ENCODE peak calls at places on chromosome 4, in six cellular contexts. One of them, this sample, is unnamed.
A peak's percentile ranks its signal among the peaks of the same experiment; 100 is the strongest.

GRCh38 chr4:2387205-2387604 is 31.2 kb downstream of the ZFYVE28 start:
- DNase-seq in astrocyte of the spinal cord: no peak
- DNase-seq in lower lobe of right lung: no peak
- DNase-seq in sigmoid colon: no peak
- DNase-seq in fibroblast of lung: no peak
- DNase-seq in heart right ventricle: no peak
- DNase-seq in this sample: no peak

GRCh38 chr4:114136067-114136466 is 156.6 kb upstream of the ARSJ start:
- DNase-seq in sigmoid colon: no peak
- DNase-seq in heart right ventricle: no peak
- DNase-seq in lower lobe of right lung: no peak
- DNase-seq in fibroblast of lung: peak; percentile 27
- DNase-seq in astrocyte of the spinal cord: no peak
- DNase-seq in this sample: no peak

GRCh38 chr4:112284662-112285411 is 867 bp downstream of the TIFA start:
- DNase-seq in lower lobe of right lung: peak; percentile 53
- DNase-seq in heart right ventricle: no peak
- DNase-seq in fibroblast of lung: peak; percentile 31
- DNase-seq in astrocyte of the spinal cord: peak; percentile 39
- DNase-seq in sigmoid colon: no peak
- DNase-seq in this sample: no peak

GRCh38 chr4:186760576-186760975 is 36.9 kb upstream of the FAT1 start:
- DNase-seq in lower lobe of right lung: no peak
- DNase-seq in heart right ventricle: no peak
- DNase-seq in astrocyte of the spinal cord: peak; percentile 50
- DNase-seq in sigmoid colon: no peak
- DNase-seq in fibroblast of lung: peak; percentile 86
- DNase-seq in this sample: no peak

GRCh38 chr4:132108784-132109183 is 1040.3 kb upstream of the PCDH10 start:
- DNase-seq in heart right ventricle: no peak
- DNase-seq in lower lobe of right lung: no peak
- DNase-seq in astrocyte of the spinal cord: peak; percentile 44
- DNase-seq in sigmoid colon: no peak
- DNase-seq in fibroblast of lung: peak; percentile 74
- DNase-seq in this sample: no peak

GRCh38 chr4:108385076-108385475 is 216.3 kb upstream of the LEF1 start:
- DNase-seq in heart right ventricle: no peak
- DNase-seq in lower lobe of right lung: no peak
- DNase-seq in astrocyte of the spinal cord: peak; percentile 15
- DNase-seq in sigmoid colon: no peak
- DNase-seq in fibroblast of lung: peak; percentile 17
- DNase-seq in this sample: no peak

GRCh38 chr4:150960079-150960478 is 55.0 kb downstream of the LRBA start:
- DNase-seq in lower lobe of right lung: no peak
- DNase-seq in sigmoid colon: no peak
- DNase-seq in fibroblast of lung: peak; percentile 38
- DNase-seq in heart right ventricle: no peak
- DNase-seq in astrocyte of the spinal cord: no peak
- DNase-seq in this sample: no peak

GRCh38 chr4:182729527-182729926 is 187.7 kb downstream of the DCTD start:
- DNase-seq in fibroblast of lung: no peak
- DNase-seq in heart right ventricle: no peak
- DNase-seq in astrocyte of the spinal cord: no peak
- DNase-seq in lower lobe of right lung: no peak
- DNase-seq in sigmoid colon: no peak
- DNase-seq in this sample: no peak

GRCh38 chr4:88320780-88321373 is 36.5 kb upstream of the PPM1K start:
- DNase-seq in lower lobe of right lung: peak; percentile 51
- DNase-seq in astrocyte of the spinal cord: peak; percentile 39
- DNase-seq in heart right ventricle: no peak
- DNase-seq in sigmoid colon: no peak
- DNase-seq in fibroblast of lung: peak; percentile 66
- DNase-seq in this sample: peak; percentile 26

GRCh38 chr4:3193531-3194203 is 55.3 kb upstream of the MSANTD1 start:
- DNase-seq in astrocyte of the spinal cord: peak; percentile 17
- DNase-seq in lower lobe of right lung: no peak
- DNase-seq in sigmoid colon: no peak
- DNase-seq in heart right ventricle: no peak
- DNase-seq in fibroblast of lung: no peak
- DNase-seq in this sample: peak; percentile 50

GRCh38 chr4:68466185-68466584 is 18.9 kb downstream of the TMPRSS11E start:
- DNase-seq in astrocyte of the spinal cord: peak; percentile 81
- DNase-seq in lower lobe of right lung: no peak
- DNase-seq in fibroblast of lung: peak; percentile 93
- DNase-seq in heart right ventricle: no peak
- DNase-seq in sigmoid colon: no peak
- DNase-seq in this sample: no peak

GRCh38 chr4:8846864-8847263 is 24.8 kb downstream of the HMX1 start:
- DNase-seq in fibroblast of lung: no peak
- DNase-seq in astrocyte of the spinal cord: no peak
- DNase-seq in sigmoid colon: peak; percentile 32
- DNase-seq in heart right ventricle: no peak
- DNase-seq in lower lobe of right lung: peak; percentile 12
- DNase-seq in this sample: no peak

GRCh38 chr4:168832746-168833575 is 177.1 kb downstream of the CBR4 start:
- DNase-seq in lower lobe of right lung: no peak
- DNase-seq in sigmoid colon: peak; percentile 81
- DNase-seq in astrocyte of the spinal cord: peak; percentile 45
- DNase-seq in fibroblast of lung: peak; percentile 46
- DNase-seq in heart right ventricle: peak; percentile 42
- DNase-seq in this sample: no peak

GRCh38 chr4:182826391-182826790 is 90.8 kb downstream of the DCTD start:
- DNase-seq in heart right ventricle: no peak
- DNase-seq in fibroblast of lung: no peak
- DNase-seq in lower lobe of right lung: no peak
- DNase-seq in astrocyte of the spinal cord: no peak
- DNase-seq in sigmoid colon: no peak
- DNase-seq in this sample: no peak

GRCh38 chr4:1298461-1298860 is 8.8 kb downstream of the MAEA start:
- DNase-seq in fibroblast of lung: no peak
- DNase-seq in heart right ventricle: no peak
- DNase-seq in sigmoid colon: no peak
- DNase-seq in lower lobe of right lung: peak; percentile 20
- DNase-seq in astrocyte of the spinal cord: no peak
- DNase-seq in this sample: no peak

GRCh38 chr4:150098214-150098613 is 20.0 kb downstream of the DCLK2 start:
- DNase-seq in lower lobe of right lung: no peak
- DNase-seq in astrocyte of the spinal cord: peak; percentile 31
- DNase-seq in fibroblast of lung: peak; percentile 70
- DNase-seq in heart right ventricle: no peak
- DNase-seq in sigmoid colon: no peak
- DNase-seq in this sample: no peak

GRCh38 chr4:43089730-43090129 is 197.2 kb downstream of the GRXCR1 start:
- DNase-seq in lower lobe of right lung: no peak
- DNase-seq in astrocyte of the spinal cord: peak; percentile 77
- DNase-seq in heart right ventricle: no peak
- DNase-seq in fibroblast of lung: peak; percentile 86
- DNase-seq in sigmoid colon: no peak
- DNase-seq in this sample: no peak

DNA sequence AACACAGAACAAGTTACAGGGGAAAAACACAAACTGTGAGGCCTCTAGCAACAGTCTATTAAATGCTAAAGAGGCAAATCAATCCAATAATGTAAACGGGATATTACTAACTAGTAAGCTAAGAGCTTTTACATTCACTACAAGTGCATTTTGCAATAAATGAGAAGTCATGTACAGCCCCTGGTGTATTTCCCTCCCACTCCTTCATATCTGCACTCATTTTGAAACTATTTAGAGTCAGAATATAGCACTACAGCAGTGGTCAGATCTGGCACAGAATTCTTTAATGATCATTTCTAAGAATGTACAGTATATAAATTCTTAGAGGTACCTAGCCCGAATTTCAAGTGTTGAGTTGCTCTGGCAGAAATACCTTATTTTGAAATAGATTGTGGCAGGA is 449.7 kb upstream of the SMIM31 start:
- DNase-seq in lower lobe of right lung: no peak
- DNase-seq in fibroblast of lung: peak; percentile 47
- DNase-seq in heart right ventricle: no peak
- DNase-seq in astrocyte of the spinal cord: no peak
- DNase-seq in sigmoid colon: no peak
- DNase-seq in this sample: no peak
- H3K4me3 ChIP-seq in lower lobe of right lung: no peak overlapping the region
- H3K4me3 ChIP-seq in fibroblast of lung: no peak overlapping the region
- H3K4me3 ChIP-seq in heart right ventricle: no peak overlapping the region
- H3K4me3 ChIP-seq in astrocyte of the spinal cord: no peak overlapping the region
- H3K4me3 ChIP-seq in sigmoid colon: no peak overlapping the region
- H3K4me3 ChIP-seq in this sample: no peak overlapping the region

GRCh38 chr4:163612762-163613161 is 118.3 kb downstream of the TMA16 start:
- DNase-seq in sigmoid colon: no peak
- DNase-seq in astrocyte of the spinal cord: no peak
- DNase-seq in fibroblast of lung: no peak
- DNase-seq in heart right ventricle: no peak
- DNase-seq in lower lobe of right lung: no peak
- DNase-seq in this sample: no peak
- H3K4me3 ChIP-seq in sigmoid colon: no peak overlapping the region
- H3K4me3 ChIP-seq in astrocyte of the spinal cord: no peak overlapping the region
- H3K4me3 ChIP-seq in fibroblast of lung: no peak overlapping the region
- H3K4me3 ChIP-seq in heart right ventricle: no peak overlapping the region
- H3K4me3 ChIP-seq in lower lobe of right lung: peak overlapping the region; percentile 34
- H3K4me3 ChIP-seq in this sample: no peak overlapping the region

GRCh38 chr4:127781303-127782024 is 658 bp upstream of the HSPA4L start:
- DNase-seq in sigmoid colon: peak; percentile 77
- DNase-seq in lower lobe of right lung: peak; percentile 46
- DNase-seq in fibroblast of lung: peak; percentile 55
- DNase-seq in astrocyte of the spinal cord: peak; percentile 57
- DNase-seq in heart right ventricle: peak; percentile 47
- DNase-seq in this sample: no peak
- H3K4me3 ChIP-seq in sigmoid colon: peak overlapping the region; percentile 62
- H3K4me3 ChIP-seq in lower lobe of right lung: peak overlapping the region; percentile 75
- H3K4me3 ChIP-seq in fibroblast of lung: peak overlapping the region; percentile 76
- H3K4me3 ChIP-seq in astrocyte of the spinal cord: peak overlapping the region; percentile 88
- H3K4me3 ChIP-seq in heart right ventricle: peak overlapping the region; percentile 48
- H3K4me3 ChIP-seq in this sample: peak overlapping the region; percentile 82

GRCh38 chr4:110515676-110516075 is 39.7 kb downstream of the ENPEP start:
- DNase-seq in sigmoid colon: no peak
- DNase-seq in astrocyte of the spinal cord: peak; percentile 29
- DNase-seq in lower lobe of right lung: no peak
- DNase-seq in heart right ventricle: no peak
- DNase-seq in fibroblast of lung: no peak
- DNase-seq in this sample: no peak
- H3K4me3 ChIP-seq in sigmoid colon: no peak overlapping the region
- H3K4me3 ChIP-seq in astrocyte of the spinal cord: no peak overlapping the region
- H3K4me3 ChIP-seq in lower lobe of right lung: peak overlapping the region; percentile 51
- H3K4me3 ChIP-seq in heart right ventricle: peak overlapping the region; percentile 33
- H3K4me3 ChIP-seq in fibroblast of lung: no peak overlapping the region
- H3K4me3 ChIP-seq in this sample: peak overlapping the region; percentile 66

GRCh38 chr4:140048419-140049022 is 105.5 kb downstream of the MAML3 start:
- DNase-seq in heart right ventricle: no peak
- DNase-seq in astrocyte of the spinal cord: no peak
- DNase-seq in lower lobe of right lung: no peak
- DNase-seq in fibroblast of lung: no peak
- DNase-seq in sigmoid colon: no peak
- DNase-seq in this sample: no peak
- H3K4me3 ChIP-seq in heart right ventricle: peak overlapping the region; percentile 21
- H3K4me3 ChIP-seq in astrocyte of the spinal cord: peak overlapping the region; percentile 36
- H3K4me3 ChIP-seq in lower lobe of right lung: peak overlapping the region; percentile 43
- H3K4me3 ChIP-seq in fibroblast of lung: peak overlapping the region; percentile 43
- H3K4me3 ChIP-seq in sigmoid colon: peak overlapping the region; percentile 17
- H3K4me3 ChIP-seq in this sample: peak overlapping the region; percentile 58

DNA sequence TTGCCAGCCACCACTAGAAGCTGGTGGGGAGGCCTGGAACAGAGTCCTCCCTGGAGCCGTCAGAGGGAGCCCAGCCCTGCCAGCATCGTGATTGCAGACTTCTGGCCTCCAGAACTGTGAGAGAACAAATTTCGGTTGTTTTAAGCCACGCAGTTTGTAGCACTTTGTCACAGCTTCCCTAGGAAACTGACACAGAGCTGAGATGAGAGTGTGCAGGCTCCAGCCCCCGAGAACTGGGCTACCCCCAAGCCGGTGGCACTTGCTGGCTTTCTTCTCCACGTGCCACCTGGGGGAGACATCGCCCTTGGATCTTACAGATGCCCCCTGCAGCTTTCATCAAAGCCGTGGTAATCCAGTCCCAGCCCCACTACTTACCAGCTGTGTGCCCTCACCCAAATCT is 83.7 kb downstream of the PPP2R2C start:
- DNase-seq in lower lobe of right lung: no peak
- DNase-seq in astrocyte of the spinal cord: no peak
- DNase-seq in heart right ventricle: no peak
- DNase-seq in sigmoid colon: no peak
- DNase-seq in fibroblast of lung: no peak
- DNase-seq in this sample: no peak
- H3K4me3 ChIP-seq in lower lobe of right lung: no peak overlapping the region
- H3K4me3 ChIP-seq in astrocyte of the spinal cord: no peak overlapping the region
- H3K4me3 ChIP-seq in heart right ventricle: no peak overlapping the region
- H3K4me3 ChIP-seq in sigmoid colon: no peak overlapping the region
- H3K4me3 ChIP-seq in fibroblast of lung: no peak overlapping the region
- H3K4me3 ChIP-seq in this sample: no peak overlapping the region

GRCh38 chr4:40178672-40179071 is 18.2 kb upstream of the RHOH start:
- DNase-seq in heart right ventricle: no peak
- DNase-seq in sigmoid colon: no peak
- DNase-seq in lower lobe of right lung: no peak
- DNase-seq in astrocyte of the spinal cord: no peak
- DNase-seq in fibroblast of lung: no peak
- DNase-seq in this sample: no peak
- H3K4me3 ChIP-seq in heart right ventricle: no peak overlapping the region
- H3K4me3 ChIP-seq in sigmoid colon: no peak overlapping the region
- H3K4me3 ChIP-seq in lower lobe of right lung: no peak overlapping the region
- H3K4me3 ChIP-seq in astrocyte of the spinal cord: no peak overlapping the region
- H3K4me3 ChIP-seq in fibroblast of lung: no peak overlapping the region
- H3K4me3 ChIP-seq in this sample: no peak overlapping the region

GRCh38 chr4:125904802-125905201 is 590.0 kb downstream of the FAT4 start:
- DNase-seq in heart right ventricle: no peak
- DNase-seq in astrocyte of the spinal cord: no peak
- DNase-seq in lower lobe of right lung: no peak
- DNase-seq in fibroblast of lung: no peak
- DNase-seq in sigmoid colon: no peak
- DNase-seq in this sample: no peak
- H3K4me3 ChIP-seq in heart right ventricle: no peak overlapping the region
- H3K4me3 ChIP-seq in astrocyte of the spinal cord: no peak overlapping the region
- H3K4me3 ChIP-seq in lower lobe of right lung: no peak overlapping the region
- H3K4me3 ChIP-seq in fibroblast of lung: no peak overlapping the region
- H3K4me3 ChIP-seq in sigmoid colon: no peak overlapping the region
- H3K4me3 ChIP-seq in this sample: no peak overlapping the region